ENCODE peak calls at places on chromosomes 4 and X, in seven cellular contexts. I is lung, B is NAMALWA, Q is hepatocyte, R is T-helper 2 cell, Y is RPMI7951, F is aorta. J is an unnamed sample.

GRCh38 chr4:69830529-69831269 is 29.2 kb downstream of the SULT1E1 start:
- DNase-seq in I (no peak), B (no peak), Q (peak; percentile 76), R (no peak), Y (no peak), F (no peak), J (no peak)

GRCh38 chrX:132219343-132219768 is at the start of gene RAP2C:
- DNase-seq in I (peak; percentile 82), B (peak; percentile 82), Q (peak; percentile 83), R (peak; percentile 14), Y (peak; percentile 61), F (peak; percentile 87), J (peak; percentile 36)

GRCh38 chr4:173169178-173169427 is 492 bp downstream of the GALNT7 start:
- DNase-seq in I (no peak), B (no peak), Q (no peak), R (no peak), Y (no peak), F (no peak), J (no peak)

GRCh38 chr4:119733431-119733830 is 104.8 kb upstream of the PDE5A start:
- DNase-seq in I (no peak), B (no peak), Q (no peak), R (no peak), Y (no peak), F (no peak), J (no peak)

GRCh38 chr4:38601244-38601915 is 62.6 kb upstream of the KLF3 start:
- DNase-seq in I (peak; percentile 48), B (no peak), Q (no peak), R (no peak), Y (peak; percentile 51), F (no peak), J (no peak)

GRCh38 chr4:101730291-101731117 is 60.0 kb upstream of the BANK1 start:
- DNase-seq in I (peak; percentile 71), B (peak; percentile 73), Q (peak; percentile 85), R (no peak), Y (peak; percentile 65), F (peak; percentile 62), J (peak; percentile 5)

GRCh38 chrX:139125916-139126315 is 404.6 kb upstream of the F9 start:
- DNase-seq in I (no peak), B (no peak), Q (no peak), R (no peak), Y (no peak), F (no peak), J (no peak)

GRCh38 chrX:12814434-12814833 is 23.2 kb downstream of the PRPS2 start:
- DNase-seq in I (peak; percentile 35), B (peak; percentile 78), Q (peak; percentile 54), R (no peak), Y (peak; percentile 48), F (no peak), J (peak; percentile 15)

GRCh38 chrX:78517124-78517523 is 142.0 kb downstream of the RTL3 start:
- DNase-seq in I (no peak), B (no peak), Q (no peak), R (no peak), Y (peak; percentile 15), F (no peak), J (no peak)

GRCh38 chr4:175127314-175127713 is 209.2 kb downstream of the ADAM29 start:
- DNase-seq in I (no peak), B (no peak), Q (no peak), R (no peak), Y (no peak), F (no peak), J (no peak)